ENCODE peak calls at places on chromosomes 2 and 18, in four cellular contexts. One of them, this sample, is unnamed.

GRCh38 chr2:71658771-71659170 is 205.4 kb downstream of the DYSF start:
- DNase-seq in fibroblast of the conjunctiva: no peak
- DNase-seq in GM23248: no peak
- DNase-seq in caudate nucleus: no peak
- DNase-seq in this sample: no peak

GRCh38 chr18:79217979-79218604 is 148.9 kb downstream of the ATP9B start:
- DNase-seq in fibroblast of the conjunctiva: no peak
- DNase-seq in GM23248: no peak
- DNase-seq in caudate nucleus: no peak
- DNase-seq in this sample: peak; percentile 27

GRCh38 chr18:23133860-23134779 is 1.2 kb upstream of the CABLES1 start:
- DNase-seq in fibroblast of the conjunctiva: no peak
- DNase-seq in GM23248: no peak
- DNase-seq in caudate nucleus: peak; percentile 10
- DNase-seq in this sample: no peak

GRCh38 chr2:47208852-47209606 is 53.9 kb upstream of the STPG4 start:
- DNase-seq in fibroblast of the conjunctiva: no peak
- DNase-seq in GM23248: peak; percentile 5
- DNase-seq in caudate nucleus: no peak
- DNase-seq in this sample: no peak

GRCh38 chr2:54464334-54464733 is 8.2 kb downstream of the SPTBN1 start:
- DNase-seq in fibroblast of the conjunctiva: no peak
- DNase-seq in GM23248: no peak
- DNase-seq in caudate nucleus: no peak
- DNase-seq in this sample: no peak

GRCh38 chr18:48683197-48683596 is 144.4 kb downstream of the CTIF start:
- DNase-seq in fibroblast of the conjunctiva: no peak
- DNase-seq in GM23248: no peak
- DNase-seq in caudate nucleus: no peak
- DNase-seq in this sample: no peak

GRCh38 chr2:186515376-186515775 is 29.3 kb downstream of the ZC3H15 start:
- DNase-seq in fibroblast of the conjunctiva: no peak
- DNase-seq in GM23248: peak; percentile 15
- DNase-seq in caudate nucleus: no peak
- DNase-seq in this sample: no peak

GRCh38 chr2:241882090-241882625 is 12.6 kb downstream of the RTP5 start:
- DNase-seq in fibroblast of the conjunctiva: no peak
- DNase-seq in GM23248: peak; percentile 51
- DNase-seq in caudate nucleus: no peak
- DNase-seq in this sample: no peak

GRCh38 chr2:72080286-72081145 is 67.1 kb downstream of the CYP26B1 start:
- DNase-seq in fibroblast of the conjunctiva: no peak
- DNase-seq in GM23248: no peak
- DNase-seq in caudate nucleus: no peak
- DNase-seq in this sample: no peak

GRCh38 chr2:101255501-101255900 is 2.8 kb downstream of the CNOT11 start:
- DNase-seq in fibroblast of the conjunctiva: no peak
- DNase-seq in GM23248: peak; percentile 51
- DNase-seq in caudate nucleus: no peak
- DNase-seq in this sample: no peak

GRCh38 chr2:67295406-67295805 is 101.7 kb upstream of the ETAA1 start:
- DNase-seq in fibroblast of the conjunctiva: no peak
- DNase-seq in GM23248: no peak
- DNase-seq in caudate nucleus: peak; percentile 6
- DNase-seq in this sample: peak; percentile 9

GRCh38 chr2:237863659-237864029 is 4.2 kb downstream of the RAMP1 start:
- DNase-seq in fibroblast of the conjunctiva: no peak
- DNase-seq in GM23248: no peak
- DNase-seq in caudate nucleus: no peak
- DNase-seq in this sample: no peak

GRCh38 chr2:66717491-66717890 is 282.6 kb downstream of the MEIS1 start:
- DNase-seq in fibroblast of the conjunctiva: no peak
- DNase-seq in GM23248: no peak
- DNase-seq in caudate nucleus: no peak
- DNase-seq in this sample: no peak

GRCh38 chr2:152284398-152284797 is 50.6 kb upstream of the FMNL2 start:
- DNase-seq in fibroblast of the conjunctiva: no peak
- DNase-seq in GM23248: no peak
- DNase-seq in caudate nucleus: peak; percentile 5
- DNase-seq in this sample: no peak

GRCh38 chr18:13258792-13259385 is 40.3 kb downstream of the LDLRAD4 start:
- DNase-seq in fibroblast of the conjunctiva: no peak
- DNase-seq in GM23248: no peak
- DNase-seq in caudate nucleus: no peak
- DNase-seq in this sample: no peak

GRCh38 chr2:172092716-172093415 is 7.6 kb downstream of the DLX1 start:
- DNase-seq in fibroblast of the conjunctiva: no peak
- DNase-seq in GM23248: no peak
- DNase-seq in caudate nucleus: no peak
- DNase-seq in this sample: no peak

GRCh38 chr2:108243566-108243965 is 3.8 kb downstream of the SULT1C3 start:
- DNase-seq in fibroblast of the conjunctiva: peak; percentile 27
- DNase-seq in GM23248: peak; percentile 72
- DNase-seq in caudate nucleus: no peak
- DNase-seq in this sample: no peak

GRCh38 chr2:2850891-2851290 is 519.8 kb upstream of the MYT1L start:
- DNase-seq in fibroblast of the conjunctiva: no peak
- DNase-seq in GM23248: no peak
- DNase-seq in caudate nucleus: no peak
- DNase-seq in this sample: no peak

GRCh38 chr2:241803387-241804325 is 5.3 kb upstream of the NEU4 start:
- DNase-seq in fibroblast of the conjunctiva: no peak
- DNase-seq in GM23248: peak; percentile 60
- DNase-seq in caudate nucleus: peak; percentile 70
- DNase-seq in this sample: peak; percentile 68

GRCh38 chr2:223101340-223102039 is 49.5 kb downstream of the KCNE4 start:
- DNase-seq in fibroblast of the conjunctiva: peak; percentile 22
- DNase-seq in GM23248: peak; percentile 57
- DNase-seq in caudate nucleus: no peak
- DNase-seq in this sample: no peak

GRCh38 chr18:70553961-70554325 is 265.1 kb downstream of the SOCS6 start:
- DNase-seq in fibroblast of the conjunctiva: no peak
- DNase-seq in GM23248: peak; percentile 1
- DNase-seq in caudate nucleus: no peak
- DNase-seq in this sample: no peak

GRCh38 chr18:44723366-44723765 is 42.7 kb downstream of the SETBP1 start:
- DNase-seq in fibroblast of the conjunctiva: no peak
- DNase-seq in GM23248: no peak
- DNase-seq in caudate nucleus: no peak
- DNase-seq in this sample: no peak

GRCh38 chr2:11753452-11753885 is 7.0 kb downstream of the LPIN1 start:
- DNase-seq in fibroblast of the conjunctiva: no peak
- DNase-seq in GM23248: peak; percentile 33
- DNase-seq in caudate nucleus: no peak
- DNase-seq in this sample: no peak

GRCh38 chr2:204550738-204551137 is 5.5 kb downstream of the PARD3B start:
- DNase-seq in fibroblast of the conjunctiva: peak; percentile 22
- DNase-seq in GM23248: peak; percentile 77
- DNase-seq in caudate nucleus: no peak
- DNase-seq in this sample: no peak

GRCh38 chr2:225091336-225091735 is 49.1 kb upstream of the DOCK10 start:
- DNase-seq in fibroblast of the conjunctiva: peak; percentile 40
- DNase-seq in GM23248: peak; percentile 97
- DNase-seq in caudate nucleus: no peak
- DNase-seq in this sample: no peak

GRCh38 chr2:120401275-120402069 is 55.5 kb downstream of the INHBB start:
- DNase-seq in fibroblast of the conjunctiva: no peak
- DNase-seq in GM23248: no peak
- DNase-seq in caudate nucleus: no peak
- DNase-seq in this sample: no peak

GRCh38 chr2:66301073-66301766 is 133.7 kb upstream of the MEIS1 start:
- DNase-seq in fibroblast of the conjunctiva: no peak
- DNase-seq in GM23248: peak; percentile 33
- DNase-seq in caudate nucleus: no peak
- DNase-seq in this sample: no peak

GRCh38 chr2:151114934-151115333 is 146.7 kb downstream of the RBM43 start:
- DNase-seq in fibroblast of the conjunctiva: peak; percentile 31
- DNase-seq in GM23248: no peak
- DNase-seq in caudate nucleus: no peak
- DNase-seq in this sample: no peak

GRCh38 chr2:118667366-118667765 is 180.1 kb downstream of the EN1 start:
- DNase-seq in fibroblast of the conjunctiva: no peak
- DNase-seq in GM23248: peak; percentile 54
- DNase-seq in caudate nucleus: no peak
- DNase-seq in this sample: no peak

GRCh38 chr2:45575881-45576280 is 35.2 kb downstream of the SRBD1 start:
- DNase-seq in fibroblast of the conjunctiva: no peak
- DNase-seq in GM23248: no peak
- DNase-seq in caudate nucleus: no peak
- DNase-seq in this sample: no peak

GRCh38 chr2:118177318-118177717 is 89.0 kb downstream of the INSIG2 start:
- DNase-seq in fibroblast of the conjunctiva: no peak
- DNase-seq in GM23248: no peak
- DNase-seq in caudate nucleus: no peak
- DNase-seq in this sample: no peak

GRCh38 chr2:31221549-31221948 is 4.2 kb upstream of the CAPN14 start:
- DNase-seq in fibroblast of the conjunctiva: no peak
- DNase-seq in GM23248: no peak
- DNase-seq in caudate nucleus: no peak
- DNase-seq in this sample: no peak

GRCh38 chr2:200765995-200766660 is 45.6 kb upstream of the BZW1 start:
- DNase-seq in fibroblast of the conjunctiva: no peak
- DNase-seq in GM23248: no peak
- DNase-seq in caudate nucleus: no peak
- DNase-seq in this sample: no peak

GRCh38 chr2:199463000-199463692 is 5.4 kb upstream of the SATB2 start:
- DNase-seq in fibroblast of the conjunctiva: no peak
- DNase-seq in GM23248: peak; percentile 91
- DNase-seq in caudate nucleus: no peak
- DNase-seq in this sample: peak; percentile 50

GRCh38 chr18:8749492-8749891 is 44.1 kb downstream of the MTCL1 start:
- DNase-seq in fibroblast of the conjunctiva: no peak
- DNase-seq in GM23248: no peak
- DNase-seq in caudate nucleus: no peak
- DNase-seq in this sample: no peak

GRCh38 chr18:51447943-51448342 is 250.5 kb upstream of the MEX3C start:
- DNase-seq in fibroblast of the conjunctiva: no peak
- DNase-seq in GM23248: no peak
- DNase-seq in caudate nucleus: no peak
- DNase-seq in this sample: no peak

GRCh38 chr2:109457366-109457765 is 156.4 kb downstream of the SEPTIN10 start:
- DNase-seq in fibroblast of the conjunctiva: no peak
- DNase-seq in GM23248: peak; percentile 35
- DNase-seq in caudate nucleus: no peak
- DNase-seq in this sample: no peak

GRCh38 chr2:58913082-58913726 is 672.1 kb upstream of the FANCL start:
- DNase-seq in fibroblast of the conjunctiva: no peak
- DNase-seq in GM23248: no peak
- DNase-seq in caudate nucleus: no peak
- DNase-seq in this sample: no peak